ENCODE peak calls at places on chromosomes 4 and X, in eight cellular contexts. One of them, this sample, is unnamed.

GRCh38 chr4:73309211-73309610 is 50.6 kb upstream of the ANKRD17 start:
- DNase-seq in CD8-positive, alpha-beta T cell: no peak
- DNase-seq in nucleus accumbens: no peak
- DNase-seq in activated T-helper 1 cell treated with anti-CD3 and anti-CD28 coated beads, Interleukin-2, amount 50 U/mL, for 16 hours: no peak
- DNase-seq in foreskin fibroblast: peak
- DNase-seq in activated naive CD8-positive, alpha-beta T cell treated with anti-CD3 and anti-CD28 coated beads, Interleukin-2, amount 50 U/mL, for 24 hours: no peak
- DNase-seq in HT-29: no peak
- DNase-seq in activated CD4-positive, alpha-beta T cell treated with anti-CD3 and anti-CD28 coated beads, Interleukin-2, amount 10 ng/mL, durations not matched to agents 7 days and 5 days: no peak
- DNase-seq in this sample: no peak

GRCh38 chr4:142516686-142517145 is 329.4 kb downstream of the INPP4B start:
- DNase-seq in nucleus accumbens: no peak
- DNase-seq in CD8-positive, alpha-beta T cell: no peak
- DNase-seq in activated naive CD8-positive, alpha-beta T cell treated with anti-CD3 and anti-CD28 coated beads, Interleukin-2, amount 50 U/mL, for 24 hours: no peak
- DNase-seq in activated CD4-positive, alpha-beta T cell treated with anti-CD3 and anti-CD28 coated beads, Interleukin-2, amount 10 ng/mL, durations not matched to agents 7 days and 5 days: no peak
- DNase-seq in foreskin fibroblast: peak
- DNase-seq in activated T-helper 1 cell treated with anti-CD3 and anti-CD28 coated beads, Interleukin-2, amount 50 U/mL, for 16 hours: no peak
- DNase-seq in HT-29: no peak
- DNase-seq in this sample: no peak

GRCh38 chr4:80266902-80267380 is 477 bp downstream of the FGF5 start:
- DNase-seq in nucleus accumbens: no peak
- DNase-seq in foreskin fibroblast: peak
- DNase-seq in activated naive CD8-positive, alpha-beta T cell treated with anti-CD3 and anti-CD28 coated beads, Interleukin-2, amount 50 U/mL, for 24 hours: no peak
- DNase-seq in CD8-positive, alpha-beta T cell: no peak
- DNase-seq in HT-29: no peak
- DNase-seq in activated T-helper 1 cell treated with anti-CD3 and anti-CD28 coated beads, Interleukin-2, amount 50 U/mL, for 16 hours: no peak
- DNase-seq in activated CD4-positive, alpha-beta T cell treated with anti-CD3 and anti-CD28 coated beads, Interleukin-2, amount 10 ng/mL, durations not matched to agents 7 days and 5 days: no peak
- DNase-seq in this sample: no peak

GRCh38 chrX:130805906-130806305 is 97.1 kb downstream of the ENOX2 start:
- DNase-seq in foreskin fibroblast: no peak
- DNase-seq in activated T-helper 1 cell treated with anti-CD3 and anti-CD28 coated beads, Interleukin-2, amount 50 U/mL, for 16 hours: no peak
- DNase-seq in nucleus accumbens: no peak
- DNase-seq in HT-29: no peak
- DNase-seq in activated naive CD8-positive, alpha-beta T cell treated with anti-CD3 and anti-CD28 coated beads, Interleukin-2, amount 50 U/mL, for 24 hours: no peak
- DNase-seq in CD8-positive, alpha-beta T cell: no peak
- DNase-seq in activated CD4-positive, alpha-beta T cell treated with anti-CD3 and anti-CD28 coated beads, Interleukin-2, amount 10 ng/mL, durations not matched to agents 7 days and 5 days: no peak
- DNase-seq in this sample: no peak

GRCh38 chr4:7359302-7360063 is 75.2 kb downstream of the PSAPL1 start:
- DNase-seq in CD8-positive, alpha-beta T cell: no peak
- DNase-seq in activated CD4-positive, alpha-beta T cell treated with anti-CD3 and anti-CD28 coated beads, Interleukin-2, amount 10 ng/mL, durations not matched to agents 7 days and 5 days: no peak
- DNase-seq in HT-29: no peak
- DNase-seq in nucleus accumbens: no peak
- DNase-seq in foreskin fibroblast: no peak
- DNase-seq in activated naive CD8-positive, alpha-beta T cell treated with anti-CD3 and anti-CD28 coated beads, Interleukin-2, amount 50 U/mL, for 24 hours: no peak
- DNase-seq in activated T-helper 1 cell treated with anti-CD3 and anti-CD28 coated beads, Interleukin-2, amount 50 U/mL, for 16 hours: no peak
- DNase-seq in this sample: no peak

GRCh38 chrX:130909469-130910136 is 6.6 kb upstream of the ENOX2 start:
- DNase-seq in activated T-helper 1 cell treated with anti-CD3 and anti-CD28 coated beads, Interleukin-2, amount 50 U/mL, for 16 hours: no peak
- DNase-seq in CD8-positive, alpha-beta T cell: no peak
- DNase-seq in HT-29: no peak
- DNase-seq in nucleus accumbens: no peak
- DNase-seq in activated CD4-positive, alpha-beta T cell treated with anti-CD3 and anti-CD28 coated beads, Interleukin-2, amount 10 ng/mL, durations not matched to agents 7 days and 5 days: no peak
- DNase-seq in activated naive CD8-positive, alpha-beta T cell treated with anti-CD3 and anti-CD28 coated beads, Interleukin-2, amount 50 U/mL, for 24 hours: no peak
- DNase-seq in foreskin fibroblast: no peak
- DNase-seq in this sample: no peak

GRCh38 chr4:81412941-81413488 is 58.7 kb downstream of the RASGEF1B start:
- DNase-seq in activated naive CD8-positive, alpha-beta T cell treated with anti-CD3 and anti-CD28 coated beads, Interleukin-2, amount 50 U/mL, for 24 hours: no peak
- DNase-seq in activated CD4-positive, alpha-beta T cell treated with anti-CD3 and anti-CD28 coated beads, Interleukin-2, amount 10 ng/mL, durations not matched to agents 7 days and 5 days: no peak
- DNase-seq in HT-29: no peak
- DNase-seq in nucleus accumbens: no peak
- DNase-seq in foreskin fibroblast: no peak
- DNase-seq in activated T-helper 1 cell treated with anti-CD3 and anti-CD28 coated beads, Interleukin-2, amount 50 U/mL, for 16 hours: no peak
- DNase-seq in CD8-positive, alpha-beta T cell: no peak
- DNase-seq in this sample: no peak

GRCh38 chrX:153766098-153766817 is 2.2 kb downstream of the PLXNB3 start:
- DNase-seq in CD8-positive, alpha-beta T cell: no peak
- DNase-seq in activated CD4-positive, alpha-beta T cell treated with anti-CD3 and anti-CD28 coated beads, Interleukin-2, amount 10 ng/mL, durations not matched to agents 7 days and 5 days: no peak
- DNase-seq in foreskin fibroblast: peak
- DNase-seq in activated naive CD8-positive, alpha-beta T cell treated with anti-CD3 and anti-CD28 coated beads, Interleukin-2, amount 50 U/mL, for 24 hours: peak
- DNase-seq in nucleus accumbens: peak
- DNase-seq in HT-29: peak
- DNase-seq in activated T-helper 1 cell treated with anti-CD3 and anti-CD28 coated beads, Interleukin-2, amount 50 U/mL, for 16 hours: no peak
- DNase-seq in this sample: no peak

GRCh38 chr4:139559095-139559490 is 3.1 kb upstream of the SETD7 start:
- DNase-seq in nucleus accumbens: no peak
- DNase-seq in activated naive CD8-positive, alpha-beta T cell treated with anti-CD3 and anti-CD28 coated beads, Interleukin-2, amount 50 U/mL, for 24 hours: no peak
- DNase-seq in activated T-helper 1 cell treated with anti-CD3 and anti-CD28 coated beads, Interleukin-2, amount 50 U/mL, for 16 hours: no peak
- DNase-seq in foreskin fibroblast: no peak
- DNase-seq in HT-29: no peak
- DNase-seq in activated CD4-positive, alpha-beta T cell treated with anti-CD3 and anti-CD28 coated beads, Interleukin-2, amount 10 ng/mL, durations not matched to agents 7 days and 5 days: no peak
- DNase-seq in CD8-positive, alpha-beta T cell: no peak
- DNase-seq in this sample: no peak

GRCh38 chr4:13783800-13784411 is 156.4 kb upstream of the BOD1L1 start:
- DNase-seq in activated CD4-positive, alpha-beta T cell treated with anti-CD3 and anti-CD28 coated beads, Interleukin-2, amount 10 ng/mL, durations not matched to agents 7 days and 5 days: no peak
- DNase-seq in nucleus accumbens: peak
- DNase-seq in activated T-helper 1 cell treated with anti-CD3 and anti-CD28 coated beads, Interleukin-2, amount 50 U/mL, for 16 hours: no peak
- DNase-seq in CD8-positive, alpha-beta T cell: no peak
- DNase-seq in foreskin fibroblast: no peak
- DNase-seq in HT-29: no peak
- DNase-seq in activated naive CD8-positive, alpha-beta T cell treated with anti-CD3 and anti-CD28 coated beads, Interleukin-2, amount 50 U/mL, for 24 hours: no peak
- DNase-seq in this sample: no peak

GRCh38 chr4:6641164-6641970 is 882 bp downstream of the MRFAP1 start:
- DNase-seq in HT-29: peak
- DNase-seq in foreskin fibroblast: peak
- DNase-seq in activated CD4-positive, alpha-beta T cell treated with anti-CD3 and anti-CD28 coated beads, Interleukin-2, amount 10 ng/mL, durations not matched to agents 7 days and 5 days: peak
- DNase-seq in nucleus accumbens: no peak
- DNase-seq in activated naive CD8-positive, alpha-beta T cell treated with anti-CD3 and anti-CD28 coated beads, Interleukin-2, amount 50 U/mL, for 24 hours: peak
- DNase-seq in CD8-positive, alpha-beta T cell: peak
- DNase-seq in activated T-helper 1 cell treated with anti-CD3 and anti-CD28 coated beads, Interleukin-2, amount 50 U/mL, for 16 hours: no peak
- DNase-seq in this sample: peak

GRCh38 chr4:102441978-102442890 is 58.9 kb upstream of the NFKB1 start:
- DNase-seq in activated CD4-positive, alpha-beta T cell treated with anti-CD3 and anti-CD28 coated beads, Interleukin-2, amount 10 ng/mL, durations not matched to agents 7 days and 5 days: no peak
- DNase-seq in activated naive CD8-positive, alpha-beta T cell treated with anti-CD3 and anti-CD28 coated beads, Interleukin-2, amount 50 U/mL, for 24 hours: no peak
- DNase-seq in foreskin fibroblast: no peak
- DNase-seq in activated T-helper 1 cell treated with anti-CD3 and anti-CD28 coated beads, Interleukin-2, amount 50 U/mL, for 16 hours: no peak
- DNase-seq in CD8-positive, alpha-beta T cell: no peak
- DNase-seq in HT-29: peak
- DNase-seq in nucleus accumbens: no peak
- DNase-seq in this sample: no peak

GRCh38 chrX:30215357-30215843 is at the start of gene MAGEB2:
- DNase-seq in CD8-positive, alpha-beta T cell: no peak
- DNase-seq in nucleus accumbens: no peak
- DNase-seq in HT-29: no peak
- DNase-seq in activated naive CD8-positive, alpha-beta T cell treated with anti-CD3 and anti-CD28 coated beads, Interleukin-2, amount 50 U/mL, for 24 hours: no peak
- DNase-seq in activated CD4-positive, alpha-beta T cell treated with anti-CD3 and anti-CD28 coated beads, Interleukin-2, amount 10 ng/mL, durations not matched to agents 7 days and 5 days: no peak
- DNase-seq in activated T-helper 1 cell treated with anti-CD3 and anti-CD28 coated beads, Interleukin-2, amount 50 U/mL, for 16 hours: no peak
- DNase-seq in foreskin fibroblast: no peak
- DNase-seq in this sample: no peak

GRCh38 chr4:111979921-111980320 is 165.3 kb upstream of the FAM241A start:
- DNase-seq in nucleus accumbens: no peak
- DNase-seq in activated naive CD8-positive, alpha-beta T cell treated with anti-CD3 and anti-CD28 coated beads, Interleukin-2, amount 50 U/mL, for 24 hours: no peak
- DNase-seq in activated CD4-positive, alpha-beta T cell treated with anti-CD3 and anti-CD28 coated beads, Interleukin-2, amount 10 ng/mL, durations not matched to agents 7 days and 5 days: no peak
- DNase-seq in CD8-positive, alpha-beta T cell: no peak
- DNase-seq in activated T-helper 1 cell treated with anti-CD3 and anti-CD28 coated beads, Interleukin-2, amount 50 U/mL, for 16 hours: no peak
- DNase-seq in foreskin fibroblast: no peak
- DNase-seq in HT-29: no peak
- DNase-seq in this sample: no peak

GRCh38 chr4:76709454-76709853 is 188.5 kb downstream of the SOWAHB start:
- DNase-seq in activated T-helper 1 cell treated with anti-CD3 and anti-CD28 coated beads, Interleukin-2, amount 50 U/mL, for 16 hours: no peak
- DNase-seq in activated CD4-positive, alpha-beta T cell treated with anti-CD3 and anti-CD28 coated beads, Interleukin-2, amount 10 ng/mL, durations not matched to agents 7 days and 5 days: no peak
- DNase-seq in nucleus accumbens: no peak
- DNase-seq in activated naive CD8-positive, alpha-beta T cell treated with anti-CD3 and anti-CD28 coated beads, Interleukin-2, amount 50 U/mL, for 24 hours: no peak
- DNase-seq in HT-29: no peak
- DNase-seq in CD8-positive, alpha-beta T cell: no peak
- DNase-seq in foreskin fibroblast: no peak
- DNase-seq in this sample: no peak

GRCh38 chrX:139720136-139720535 is 12.2 kb upstream of the MCF2 start:
- DNase-seq in HT-29: no peak
- DNase-seq in foreskin fibroblast: peak
- DNase-seq in activated T-helper 1 cell treated with anti-CD3 and anti-CD28 coated beads, Interleukin-2, amount 50 U/mL, for 16 hours: no peak
- DNase-seq in activated CD4-positive, alpha-beta T cell treated with anti-CD3 and anti-CD28 coated beads, Interleukin-2, amount 10 ng/mL, durations not matched to agents 7 days and 5 days: no peak
- DNase-seq in CD8-positive, alpha-beta T cell: no peak
- DNase-seq in nucleus accumbens: no peak
- DNase-seq in activated naive CD8-positive, alpha-beta T cell treated with anti-CD3 and anti-CD28 coated beads, Interleukin-2, amount 50 U/mL, for 24 hours: no peak
- DNase-seq in this sample: no peak

GRCh38 chrX:131366387-131366786 is 77.3 kb upstream of the IGSF1 start:
- DNase-seq in foreskin fibroblast: no peak
- DNase-seq in CD8-positive, alpha-beta T cell: no peak
- DNase-seq in HT-29: peak
- DNase-seq in activated naive CD8-positive, alpha-beta T cell treated with anti-CD3 and anti-CD28 coated beads, Interleukin-2, amount 50 U/mL, for 24 hours: no peak
- DNase-seq in activated T-helper 1 cell treated with anti-CD3 and anti-CD28 coated beads, Interleukin-2, amount 50 U/mL, for 16 hours: no peak
- DNase-seq in nucleus accumbens: no peak
- DNase-seq in activated CD4-positive, alpha-beta T cell treated with anti-CD3 and anti-CD28 coated beads, Interleukin-2, amount 10 ng/mL, durations not matched to agents 7 days and 5 days: no peak
- DNase-seq in this sample: no peak

GRCh38 chrX:136906921-136907510 is 26.5 kb upstream of the RBMX start:
- DNase-seq in activated CD4-positive, alpha-beta T cell treated with anti-CD3 and anti-CD28 coated beads, Interleukin-2, amount 10 ng/mL, durations not matched to agents 7 days and 5 days: no peak
- DNase-seq in activated naive CD8-positive, alpha-beta T cell treated with anti-CD3 and anti-CD28 coated beads, Interleukin-2, amount 50 U/mL, for 24 hours: no peak
- DNase-seq in HT-29: no peak
- DNase-seq in nucleus accumbens: no peak
- DNase-seq in CD8-positive, alpha-beta T cell: no peak
- DNase-seq in activated T-helper 1 cell treated with anti-CD3 and anti-CD28 coated beads, Interleukin-2, amount 50 U/mL, for 16 hours: no peak
- DNase-seq in foreskin fibroblast: no peak
- DNase-seq in this sample: no peak